ENCODE peak calls at places on chromosomes 7 and 10, in five cellular contexts. F is sigmoid colon, Q is spleen, B is suprapubic skin, P is stomach. A is an unnamed sample.

GRCh38 chr7:130393799-130394411 is 13.6 kb downstream of the CPA1 start:
- DNase-seq in F (no peak), Q (no peak), B (no peak), P (no peak), A (no peak)

GRCh38 chr10:33353334-33353733 is 18.9 kb upstream of the NRP1 start:
- DNase-seq in F (no peak), Q (no peak), B (no peak), P (no peak), A (no peak)

GRCh38 chr10:3468919-3469638 is 296.5 kb upstream of the PITRM1 start:
- DNase-seq in F (peak; percentile 77), Q (no peak), B (peak; percentile 78), P (no peak), A (peak; percentile 63)

GRCh38 chr10:42367532-42368230 is 270.7 kb downstream of the ZNF33B start:
- DNase-seq in F (peak; percentile 84), Q (peak; percentile 78), B (peak; percentile 71), P (no peak), A (peak; percentile 78)

GRCh38 chr10:78316451-78316931 is 282.8 kb downstream of the RPS24 start:
- DNase-seq in F (peak; percentile 87), Q (no peak), B (no peak), P (no peak), A (peak; percentile 4)

GRCh38 chr7:20624666-20625385 is 9.4 kb downstream of the ABCB5 start:
- DNase-seq in F (no peak), Q (no peak), B (no peak), P (no peak), A (no peak)

GRCh38 chr10:74293686-74294365 is 142.8 kb downstream of the ADK start:
- DNase-seq in F (no peak), Q (no peak), B (no peak), P (no peak), A (no peak)

GRCh38 chr10:31421322-31421721 is 102.3 kb downstream of the ZEB1 start:
- DNase-seq in F (no peak), Q (no peak), B (no peak), P (no peak), A (no peak)

GRCh38 chr10:132481690-132482089 is 55.9 kb upstream of the INPP5A start:
- DNase-seq in F (peak; percentile 61), Q (peak; percentile 52), B (peak; percentile 41), P (no peak), A (no peak)

GRCh38 chr10:63169063-63169462 is 35.9 kb downstream of the NRBF2 start:
- DNase-seq in F (no peak), Q (no peak), B (no peak), P (no peak), A (no peak)

GRCh38 chr10:63165249-63165648 is 32.1 kb downstream of the NRBF2 start:
- DNase-seq in F (no peak), Q (no peak), B (no peak), P (no peak), A (no peak)

GRCh38 chr10:63161592-63161991 is 28.5 kb downstream of the NRBF2 start:
- DNase-seq in F (no peak), Q (no peak), B (no peak), P (no peak), A (no peak)

GRCh38 chr10:63166742-63167258 is 33.7 kb downstream of the NRBF2 start:
- DNase-seq in F (no peak), Q (no peak), B (no peak), P (no peak), A (peak; percentile 10)

GRCh38 chr10:63164045-63164722 is 31.1 kb downstream of the NRBF2 start:
- DNase-seq in F (no peak), Q (no peak), B (no peak), P (no peak), A (peak; percentile 16)
- TF ChIP-seq POLR2A in F (no peak), Q (no peak), B (no peak), P (no peak), A (no peak)

GRCh38 chr7:22216832-22217475 is 140.0 kb downstream of the RAPGEF5 start:
- DNase-seq in F (no peak), Q (no peak), B (no peak), P (no peak), A (no peak)
- TF ChIP-seq POLR2AphosphoS5 in F (no peak), Q (no peak), B (no peak), P (no peak), A (no peak)

DNA sequence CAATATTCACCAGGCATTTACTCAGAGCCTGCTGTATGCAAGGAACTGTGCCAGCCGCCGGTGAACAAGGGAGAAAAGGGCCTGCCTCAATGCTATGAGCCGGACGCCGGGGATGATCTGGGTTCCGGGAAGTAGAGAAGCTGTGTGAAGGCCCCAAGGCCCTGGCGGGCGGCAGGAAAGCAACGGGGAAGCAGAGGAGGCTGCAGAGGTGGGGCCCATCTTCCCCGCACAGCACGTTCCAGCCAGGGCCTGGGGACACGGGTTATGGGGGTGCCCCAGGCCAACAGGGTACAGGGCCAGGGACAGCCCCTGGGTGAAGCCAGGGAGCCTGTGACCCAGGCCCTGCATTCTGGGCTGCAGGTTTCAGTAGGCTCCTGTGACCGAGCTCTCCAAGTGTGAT is 179.3 kb downstream of the MAD1L1 start:
- DNase-seq in F (no peak), Q (no peak), B (no peak), P (no peak), A (no peak)
- H3K4me1 ChIP-seq in F (no peaks in the 10 kb centered on the region), Q (no peaks in the 10 kb centered on the region), B (peaks cover 16% of the 10 kb centered on the region), P (peaks cover 9% of the 10 kb centered on the region), A (no peaks in the 10 kb centered on the region)

DNA sequence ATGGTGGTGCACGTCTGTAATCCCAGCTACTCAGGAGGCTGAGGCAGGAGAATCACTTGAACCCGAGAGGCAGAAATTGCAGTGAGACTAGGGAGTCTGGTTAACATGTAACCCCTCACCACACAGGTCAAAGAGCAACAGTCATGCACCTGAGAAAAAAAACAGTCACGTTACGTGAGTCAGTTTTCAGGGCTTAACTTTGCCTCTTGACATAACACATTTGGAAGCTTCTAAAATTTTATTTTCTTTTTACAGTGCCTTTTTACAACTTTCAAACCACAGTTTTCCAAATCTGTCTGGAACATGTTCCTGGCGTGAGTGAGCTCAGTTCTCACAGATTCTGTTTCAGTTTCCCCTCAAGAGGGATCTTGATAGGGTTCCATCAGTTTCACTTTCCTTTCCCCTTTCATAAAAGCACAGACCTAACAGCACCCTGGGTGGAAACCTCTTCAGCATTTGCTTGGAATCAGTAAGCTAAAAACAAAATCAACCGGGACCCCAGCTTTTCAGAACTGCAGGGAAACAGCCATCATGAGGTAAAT is 4.4 kb downstream of the IFIT3 start:
- DNase-seq in F (no peak), Q (no peak), B (no peak), P (no peak), A (no peak)
- TF ChIP-seq POLR2A in F (no peak), Q (peak; percentile 49), B (no peak), P (no peak), A (no peak)

GRCh38 chr7:159172314-159172892 is 27.7 kb upstream of the VIPR2 start:
- DNase-seq in F (no peak), Q (no peak), B (no peak), P (no peak), A (no peak)
- TF ChIP-seq POLR2AphosphoS5 in F (no peak), Q (no peak), B (no peak), P (no peak), A (no peak)

GRCh38 chr10:96208271-96208670 is 63.1 kb downstream of the BLNK start:
- DNase-seq in F (no peak), Q (no peak), B (no peak), P (no peak), A (no peak)

GRCh38 chr10:96208946-96209345 is 62.4 kb downstream of the BLNK start:
- DNase-seq in F (no peak), Q (no peak), B (no peak), P (no peak), A (no peak)

GRCh38 chr10:96201525-96201924 is 69.8 kb downstream of the BLNK start:
- DNase-seq in F (no peak), Q (no peak), B (no peak), P (no peak), A (no peak)

DNA sequence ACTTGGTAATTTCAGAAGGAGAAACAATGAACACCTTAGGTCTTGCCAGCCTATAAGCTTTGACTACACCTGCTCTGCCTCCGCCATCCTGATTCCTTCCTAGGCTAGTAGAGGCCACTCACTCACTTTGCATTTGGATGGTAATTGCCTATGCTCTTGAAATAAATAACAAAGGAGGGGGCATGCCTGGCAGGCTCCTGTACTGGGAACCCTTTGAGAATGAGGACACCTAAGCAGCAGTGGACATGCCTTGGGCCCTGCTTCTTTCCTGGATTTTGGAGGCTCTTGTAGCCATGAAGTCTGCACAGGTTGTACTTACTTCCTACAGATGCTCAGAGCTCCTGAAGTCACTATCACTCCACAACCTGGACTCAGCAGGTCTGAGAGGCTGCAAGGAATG is 65.8 kb downstream of the BLNK start:
- DNase-seq in F (no peak), Q (no peak), B (no peak), P (no peak), A (no peak)
- H3K4me1 ChIP-seq in F (no peaks in the 10 kb centered on the region), Q (no peaks in the 10 kb centered on the region), B (no peaks in the 10 kb centered on the region), P (no peaks in the 10 kb centered on the region), A (no peaks in the 10 kb centered on the region)